ENCODE peak calls at places on chromosomes 4 and X, in six cellular contexts. One of them, this sample, is unnamed.
A peak's percentile ranks its signal among the peaks of the same experiment; 100 is the strongest.

GRCh38 chrX:2632533-2633504 is 58.3 kb upstream of the CD99 start:
- DNase-seq in transverse colon: no peak
- DNase-seq in GM23338: no peak
- DNase-seq in Panc1: no peak
- DNase-seq in SK-N-MC: no peak
- DNase-seq in HepG2: no peak
- DNase-seq in this sample: no peak

GRCh38 chr4:36269116-36269515 is 12.3 kb upstream of the DTHD1 start:
- DNase-seq in HepG2: no peak
- DNase-seq in SK-N-MC: no peak
- DNase-seq in GM23338: no peak
- DNase-seq in transverse colon: no peak
- DNase-seq in Panc1: no peak
- DNase-seq in this sample: no peak

GRCh38 chr4:5572114-5572513 is 136.2 kb downstream of the EVC2 start:
- DNase-seq in transverse colon: no peak
- DNase-seq in HepG2: no peak
- DNase-seq in GM23338: no peak
- DNase-seq in Panc1: no peak
- DNase-seq in SK-N-MC: no peak
- DNase-seq in this sample: no peak

GRCh38 chrX:66012094-66012534 is 27.8 kb downstream of the VSIG4 start:
- DNase-seq in HepG2: no peak
- DNase-seq in SK-N-MC: no peak
- DNase-seq in Panc1: no peak
- DNase-seq in transverse colon: peak; percentile 23
- DNase-seq in GM23338: no peak
- DNase-seq in this sample: peak; percentile 81

GRCh38 chr4:25826074-25826752 is 36.6 kb downstream of the SEL1L3 start:
- DNase-seq in HepG2: no peak
- DNase-seq in Panc1: no peak
- DNase-seq in transverse colon: no peak
- DNase-seq in GM23338: no peak
- DNase-seq in SK-N-MC: no peak
- DNase-seq in this sample: no peak

GRCh38 chrX:134599173-134599914 is 58.9 kb downstream of the PLAC1 start:
- DNase-seq in Panc1: no peak
- DNase-seq in SK-N-MC: no peak
- DNase-seq in GM23338: no peak
- DNase-seq in transverse colon: no peak
- DNase-seq in HepG2: no peak
- DNase-seq in this sample: no peak

GRCh38 chrX:119694601-119695534 is 1.9 kb upstream of the SEPTIN6 start:
- DNase-seq in HepG2: peak; percentile 39
- DNase-seq in transverse colon: no peak
- DNase-seq in Panc1: no peak
- DNase-seq in GM23338: peak; percentile 42
- DNase-seq in SK-N-MC: no peak
- DNase-seq in this sample: no peak

GRCh38 chr4:38119663-38120374 is 159.6 kb downstream of the PTTG2 start:
- DNase-seq in transverse colon: no peak
- DNase-seq in SK-N-MC: no peak
- DNase-seq in GM23338: no peak
- DNase-seq in Panc1: no peak
- DNase-seq in HepG2: no peak
- DNase-seq in this sample: no peak

GRCh38 chrX:22194207-22194606 is 78.5 kb upstream of the CBLL2 start:
- DNase-seq in Panc1: no peak
- DNase-seq in SK-N-MC: no peak
- DNase-seq in transverse colon: no peak
- DNase-seq in HepG2: no peak
- DNase-seq in GM23338: no peak
- DNase-seq in this sample: no peak

GRCh38 chrX:12791253-12792228 is at the start of gene PRPS2:
- DNase-seq in Panc1: no peak
- DNase-seq in transverse colon: peak; percentile 79
- DNase-seq in SK-N-MC: no peak
- DNase-seq in HepG2: peak; percentile 16
- DNase-seq in GM23338: peak; percentile 80
- DNase-seq in this sample: peak; percentile 74

GRCh38 chr4:172232966-172233365 is 419.8 kb downstream of the GALNTL6 start:
- DNase-seq in Panc1: no peak
- DNase-seq in transverse colon: no peak
- DNase-seq in GM23338: peak; percentile 72
- DNase-seq in HepG2: no peak
- DNase-seq in SK-N-MC: no peak
- DNase-seq in this sample: no peak

GRCh38 chrX:24117288-24117687 is 32.2 kb upstream of the ZFX start:
- DNase-seq in Panc1: no peak
- DNase-seq in HepG2: no peak
- DNase-seq in transverse colon: no peak
- DNase-seq in SK-N-MC: no peak
- DNase-seq in GM23338: no peak
- DNase-seq in this sample: no peak
- TF ChIP-seq POLR2AphosphoS5 in Panc1: no peak
- TF ChIP-seq POLR2AphosphoS5 in HepG2: no peak
- TF ChIP-seq POLR2AphosphoS5 in transverse colon: no peak
- TF ChIP-seq POLR2AphosphoS5 in SK-N-MC: no peak
- TF ChIP-seq POLR2AphosphoS5 in GM23338: no peak
- TF ChIP-seq POLR2AphosphoS5 in this sample: no peak

DNA sequence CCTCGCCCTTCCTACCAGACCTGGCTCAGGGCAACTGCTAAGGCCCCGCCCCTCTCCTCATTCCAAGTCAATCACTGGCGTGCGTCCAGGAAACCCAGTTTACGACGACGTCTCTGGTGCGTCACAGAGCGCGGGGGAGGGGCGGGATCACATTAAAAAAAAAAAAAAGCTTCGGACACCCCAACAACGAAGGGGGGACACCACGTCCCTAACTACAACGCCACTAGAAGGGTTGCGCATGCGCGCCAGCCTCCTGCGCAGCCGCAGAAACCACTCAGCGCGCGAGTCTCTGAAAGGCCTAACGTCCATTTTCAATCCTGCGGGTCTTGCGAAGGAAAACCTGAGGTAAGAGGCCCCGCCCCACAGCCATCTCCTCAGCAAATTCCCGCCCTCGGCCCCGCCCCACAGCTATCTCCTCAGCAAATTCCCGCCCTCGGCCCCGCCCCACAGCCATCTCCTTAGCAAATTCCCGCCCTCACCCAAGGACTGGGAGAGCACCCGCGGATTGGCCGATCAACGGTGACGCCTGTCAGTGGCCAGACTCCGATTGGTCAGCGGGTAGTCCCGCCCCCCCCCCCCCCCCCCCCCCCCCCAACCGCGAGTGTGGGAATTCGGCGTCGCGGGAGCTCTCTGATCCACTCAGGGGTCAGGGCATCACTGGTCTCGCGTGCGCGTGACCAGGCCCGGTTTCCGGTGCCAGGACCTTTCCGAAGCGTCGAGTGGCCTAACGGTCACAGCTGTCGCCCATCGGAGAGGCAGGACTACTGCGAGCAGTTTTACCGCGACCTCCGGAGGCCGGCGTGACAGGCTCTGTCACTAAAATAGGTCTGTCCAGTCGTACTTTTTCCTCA is at the start of gene SCML1:
- DNase-seq in GM23338: peak; percentile 95
- DNase-seq in Panc1: peak; percentile 61
- DNase-seq in SK-N-MC: peak; percentile 88
- DNase-seq in transverse colon: peak; percentile 97
- DNase-seq in HepG2: peak; percentile 94
- DNase-seq in this sample: peak; percentile 80
- H3K27ac ChIP-seq in GM23338: peak within 1 kb of the TSS; percentile 55
- H3K27ac ChIP-seq in Panc1: peak within 1 kb of the TSS; percentile 63
- H3K27ac ChIP-seq in SK-N-MC: peak within 1 kb of the TSS; percentile 72
- H3K27ac ChIP-seq in transverse colon: peak within 1 kb of the TSS; percentile 96
- H3K27ac ChIP-seq in HepG2: peak within 1 kb of the TSS; percentile 94
- H3K27ac ChIP-seq in this sample: no peak within 1 kb of the TSS

DNA sequence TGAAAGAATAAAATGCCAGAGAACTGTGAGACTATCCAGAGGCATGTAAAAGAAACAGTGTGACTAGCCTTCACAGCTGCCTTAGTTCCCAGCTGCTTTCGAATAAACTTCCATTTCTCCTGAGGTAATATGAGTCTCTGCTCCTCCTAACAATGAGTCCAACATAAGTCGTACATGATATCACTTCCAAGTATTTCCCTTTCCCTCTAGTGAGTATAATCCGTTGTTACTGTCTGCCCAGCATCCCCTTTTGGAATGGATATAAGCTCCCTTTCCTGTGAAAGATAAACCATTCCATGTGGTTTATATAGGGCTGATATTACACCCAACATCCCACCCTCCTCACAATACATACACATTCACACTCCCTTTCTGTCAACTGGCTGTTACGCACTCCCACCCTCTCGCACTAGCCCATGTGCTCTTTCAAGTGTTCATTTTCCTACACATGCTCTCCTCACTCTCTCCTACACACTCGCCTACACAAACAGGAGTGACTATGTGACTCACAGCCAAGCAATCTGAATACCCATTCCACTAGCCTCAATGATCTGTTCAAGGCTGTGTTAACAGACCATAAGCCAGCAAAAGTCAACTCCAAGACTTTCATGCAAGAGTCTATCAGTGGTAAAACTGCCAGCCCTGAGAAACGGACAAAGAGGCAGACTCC is 5.0 kb downstream of the NAF1 start:
- DNase-seq in HepG2: peak; percentile 3
- DNase-seq in transverse colon: no peak
- DNase-seq in Panc1: no peak
- DNase-seq in GM23338: no peak
- DNase-seq in SK-N-MC: no peak
- DNase-seq in this sample: no peak
- H3K4me3 ChIP-seq in HepG2: no peak overlapping the region
- H3K4me3 ChIP-seq in transverse colon: no peak overlapping the region
- H3K4me3 ChIP-seq in Panc1: no peak overlapping the region
- H3K4me3 ChIP-seq in GM23338: no peak overlapping the region
- H3K4me3 ChIP-seq in SK-N-MC: no peak overlapping the region
- H3K4me3 ChIP-seq in this sample: no peak overlapping the region

GRCh38 chrX:150012647-150013046 is 74.4 kb upstream of the EOLA2 start:
- DNase-seq in transverse colon: no peak
- DNase-seq in GM23338: no peak
- DNase-seq in HepG2: no peak
- DNase-seq in Panc1: no peak
- DNase-seq in SK-N-MC: no peak
- DNase-seq in this sample: no peak

GRCh38 chrX:150007356-150007755 is 69.1 kb upstream of the EOLA2 start:
- DNase-seq in SK-N-MC: no peak
- DNase-seq in transverse colon: no peak
- DNase-seq in HepG2: no peak
- DNase-seq in GM23338: no peak
- DNase-seq in Panc1: no peak
- DNase-seq in this sample: no peak
- TF ChIP-seq POLR2AphosphoS5 in SK-N-MC: no peak
- TF ChIP-seq POLR2AphosphoS5 in transverse colon: no peak
- TF ChIP-seq POLR2AphosphoS5 in HepG2: no peak
- TF ChIP-seq POLR2AphosphoS5 in GM23338: no peak
- TF ChIP-seq POLR2AphosphoS5 in Panc1: no peak
- TF ChIP-seq POLR2AphosphoS5 in this sample: no peak

DNA sequence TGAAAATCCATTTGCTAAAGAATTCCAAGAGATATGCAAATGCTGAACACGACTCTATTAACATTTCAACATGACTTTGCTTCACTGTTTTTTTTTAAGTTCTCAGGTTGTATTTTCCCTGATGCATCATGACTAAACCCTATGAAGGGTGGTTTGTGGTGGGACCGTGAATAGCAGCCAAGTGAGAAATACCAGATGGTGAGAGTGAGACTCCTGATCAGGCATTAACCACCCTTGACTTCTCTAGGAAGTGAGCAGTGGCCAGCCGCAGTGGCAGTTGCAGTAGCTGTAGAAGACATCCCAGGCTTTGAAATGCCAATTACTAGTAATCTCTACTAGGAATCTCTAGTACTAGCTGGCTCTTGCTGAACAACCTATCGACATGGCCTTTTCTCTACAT is 383.4 kb downstream of the FAM133A start:
- DNase-seq in SK-N-MC: no peak
- DNase-seq in HepG2: no peak
- DNase-seq in Panc1: no peak
- DNase-seq in GM23338: peak; percentile 3
- DNase-seq in transverse colon: no peak
- DNase-seq in this sample: no peak
- H3K27ac ChIP-seq in SK-N-MC: no peak overlapping the region
- H3K27ac ChIP-seq in HepG2: no peak overlapping the region
- H3K27ac ChIP-seq in Panc1: no peak overlapping the region
- H3K27ac ChIP-seq in GM23338: no peak overlapping the region
- H3K27ac ChIP-seq in transverse colon: no peak overlapping the region
- H3K27ac ChIP-seq in this sample: no peak overlapping the region

GRCh38 chr4:7194251-7195137 is 2.2 kb downstream of the SORCS2 start:
- DNase-seq in GM23338: no peak
- DNase-seq in SK-N-MC: no peak
- DNase-seq in Panc1: no peak
- DNase-seq in transverse colon: no peak
- DNase-seq in HepG2: no peak
- DNase-seq in this sample: no peak

GRCh38 chr4:7190668-7191545 is 1.4 kb upstream of the SORCS2 start:
- DNase-seq in HepG2: no peak
- DNase-seq in transverse colon: no peak
- DNase-seq in GM23338: no peak
- DNase-seq in Panc1: no peak
- DNase-seq in SK-N-MC: no peak
- DNase-seq in this sample: no peak

GRCh38 chr4:7193040-7193958 is 961 bp downstream of the SORCS2 start:
- DNase-seq in SK-N-MC: no peak
- DNase-seq in transverse colon: no peak
- DNase-seq in HepG2: no peak
- DNase-seq in GM23338: peak; percentile 52
- DNase-seq in Panc1: no peak
- DNase-seq in this sample: no peak

GRCh38 chr4:7191546-7192251 is 639 bp upstream of the SORCS2 start:
- DNase-seq in Panc1: no peak
- DNase-seq in SK-N-MC: no peak
- DNase-seq in GM23338: no peak
- DNase-seq in transverse colon: no peak
- DNase-seq in HepG2: no peak
- DNase-seq in this sample: no peak

DNA sequence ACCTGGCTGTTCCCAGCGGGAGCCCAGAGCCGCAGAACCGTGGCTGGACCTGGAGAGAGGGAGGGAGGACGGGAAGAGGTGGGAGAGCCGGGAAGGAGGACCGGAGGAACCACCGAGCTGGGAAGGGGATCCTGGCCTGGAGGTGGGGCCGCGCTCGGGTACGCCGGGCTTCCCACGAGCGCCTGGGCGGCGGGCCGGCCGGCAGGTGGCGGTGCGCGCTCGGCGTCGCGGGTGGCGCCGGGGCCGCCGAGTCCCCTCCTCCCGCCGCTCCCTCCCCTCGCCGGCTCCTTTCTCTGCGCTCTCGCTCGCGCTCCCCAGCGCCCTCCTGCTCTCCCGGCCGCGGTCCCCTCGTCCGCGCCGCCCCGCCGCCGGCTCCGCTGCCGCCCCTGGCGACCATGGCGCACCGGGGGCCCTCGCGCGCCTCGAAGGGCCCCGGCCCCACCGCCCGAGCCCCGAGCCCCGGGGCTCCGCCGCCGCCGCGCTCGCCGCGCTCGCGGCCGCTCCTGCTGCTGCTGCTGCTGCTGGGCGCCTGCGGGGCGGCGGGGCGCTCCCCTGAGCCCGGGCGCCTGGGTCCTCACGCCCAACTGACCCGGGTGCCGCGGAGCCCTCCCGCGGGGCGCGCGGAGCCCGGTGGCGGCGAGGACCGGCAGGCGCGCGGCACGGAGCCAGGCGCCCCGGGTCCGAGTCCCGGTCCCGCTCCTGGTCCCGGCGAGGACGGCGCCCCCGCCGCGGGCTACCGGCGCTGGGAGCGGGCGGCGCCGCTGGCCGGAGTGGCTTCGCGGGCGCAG is at the start of gene SORCS2:
- DNase-seq in transverse colon: peak; percentile 49
- DNase-seq in HepG2: peak; percentile 12
- DNase-seq in SK-N-MC: no peak
- DNase-seq in GM23338: peak; percentile 77
- DNase-seq in Panc1: no peak
- DNase-seq in this sample: no peak
- H3K4me3 ChIP-seq in transverse colon: peak within 1 kb of the TSS; percentile 39
- H3K4me3 ChIP-seq in HepG2: no peak within 1 kb of the TSS
- H3K4me3 ChIP-seq in SK-N-MC: no peak within 1 kb of the TSS
- H3K4me3 ChIP-seq in GM23338: peak within 1 kb of the TSS; percentile 73
- H3K4me3 ChIP-seq in Panc1: peak within 1 kb of the TSS; percentile 20
- H3K4me3 ChIP-seq in this sample: no peak within 1 kb of the TSS